ENCODE peak calls at places on chromosomes 4 and X, in seven cellular contexts. S, V, R, F, H, Z and M are unnamed samples.

GRCh38 chrX:34778961-34779360 is 121.9 kb upstream of the TMEM47 start:
- DNase-seq in Z (no peak), S (no peak), F (no peak), V (no peak), R (no peak), H (no peak), M (no peak)

GRCh38 chrX:45849261-45849660 is 648.6 kb upstream of the DIPK2B start:
- DNase-seq in V (no peak), Z (peak; percentile 61), S (no peak), F (peak; percentile 26), R (peak; percentile 14), H (no peak), M (no peak)

GRCh38 chr4:38111717-38112116 is 151.5 kb downstream of the PTTG2 start:
- DNase-seq in F (no peak), V (no peak), R (no peak), H (no peak), S (no peak), Z (no peak), M (no peak)

GRCh38 chrX:39451061-39451460 is 646.7 kb downstream of the BCOR start:
- DNase-seq in R (no peak), F (no peak), V (no peak), S (no peak), Z (no peak), H (no peak), M (no peak)

GRCh38 chrX:133921764-133922389 is 63.5 kb downstream of the GPC3 start:
- DNase-seq in S (no peak), H (peak; percentile 12), F (peak; percentile 16), Z (peak; percentile 19), R (peak; percentile 82), V (no peak), M (no peak)

GRCh38 chr4:7217039-7217438 is 24.7 kb downstream of the SORCS2 start:
- DNase-seq in S (no peak), V (no peak), R (no peak), Z (no peak), H (no peak), F (no peak), M (no peak)

GRCh38 chr4:94574616-94575015 is 122.9 kb downstream of the PDLIM5 start:
- DNase-seq in R (no peak), V (no peak), F (no peak), S (no peak), Z (no peak), H (no peak), M (no peak)

GRCh38 chr4:136650541-136651277 is 881.6 kb downstream of the PCDH18 start:
- DNase-seq in S (no peak), V (no peak), H (no peak), R (no peak), F (no peak), Z (peak; percentile 2), M (no peak)

GRCh38 chr4:26237916-26238315 is 82.9 kb upstream of the RBPJ start:
- DNase-seq in H (no peak), V (no peak), S (no peak), R (no peak), F (no peak), Z (no peak), M (no peak)

GRCh38 chr4:101987623-101988243 is 197.2 kb downstream of the BANK1 start:
- DNase-seq in F (no peak), H (no peak), S (no peak), Z (no peak), R (no peak), V (no peak), M (no peak)

GRCh38 chr4:123939621-123940020 is 543.0 kb downstream of the SPRY1 start:
- DNase-seq in V (no peak), S (no peak), Z (no peak), F (no peak), H (peak; percentile 5), R (no peak), M (no peak)

GRCh38 chr4:19164334-19164733 is 1087.4 kb upstream of the SLIT2 start:
- DNase-seq in Z (no peak), V (no peak), H (no peak), F (no peak), R (peak; percentile 6), S (no peak), M (no peak)

GRCh38 chrX:67787196-67787595 is 243.4 kb downstream of the AR start:
- DNase-seq in V (no peak), R (no peak), H (no peak), F (no peak), Z (no peak), S (no peak), M (no peak)

GRCh38 chr4:140122891-140123290 is 31.1 kb downstream of the MAML3 start:
- DNase-seq in S (no peak), Z (no peak), R (no peak), F (no peak), V (no peak), H (no peak), M (no peak)

GRCh38 chrX:12919051-12919450 is 12.6 kb downstream of the TLR8 start:
- DNase-seq in Z (no peak), H (no peak), S (peak; percentile 65), R (no peak), V (no peak), F (no peak), M (no peak)

GRCh38 chr4:82694892-82695291 is 103.7 kb downstream of the SCD5 start:
- DNase-seq in R (no peak), Z (no peak), F (no peak), S (no peak), H (no peak), V (no peak), M (no peak)

GRCh38 chr4:2886622-2887021 is 43.0 kb downstream of the ADD1 start:
- DNase-seq in R (no peak), S (no peak), F (peak; percentile 80), V (no peak), H (no peak), Z (no peak), M (no peak)

GRCh38 chr4:24065974-24066373 is 176.1 kb upstream of the PPARGC1A start:
- DNase-seq in H (no peak), R (no peak), V (no peak), F (no peak), S (no peak), Z (no peak), M (no peak)

GRCh38 chr4:27176400-27176799 is 315.8 kb downstream of the STIM2 start:
- DNase-seq in S (no peak), Z (peak; percentile 14), F (peak; percentile 1), H (no peak), V (no peak), R (peak; percentile 66), M (no peak)

GRCh38 chr4:59994118-59994517 is 1206.0 kb upstream of the ADGRL3 start:
- DNase-seq in H (no peak), Z (peak; percentile 2), R (no peak), F (no peak), S (no peak), V (no peak), M (no peak)
- TF ChIP-seq CTCF in H (no peak), Z (peak; percentile 27), R (peak; percentile 47), F (no peak), S (no peak), V (no peak), M (no peak)

GRCh38 chrX:153885968-153886903 is at the start of gene L1CAM:
- DNase-seq in Z (no peak), F (peak; percentile 85), S (no peak), H (no peak), R (peak; percentile 54), V (no peak), M (no peak)
- TF ChIP-seq POLR2AphosphoS5 in Z (no peak), F (no peak), S (no peak), H (peak; percentile 20), R (no peak), V (no peak), M (no peak)

DNA sequence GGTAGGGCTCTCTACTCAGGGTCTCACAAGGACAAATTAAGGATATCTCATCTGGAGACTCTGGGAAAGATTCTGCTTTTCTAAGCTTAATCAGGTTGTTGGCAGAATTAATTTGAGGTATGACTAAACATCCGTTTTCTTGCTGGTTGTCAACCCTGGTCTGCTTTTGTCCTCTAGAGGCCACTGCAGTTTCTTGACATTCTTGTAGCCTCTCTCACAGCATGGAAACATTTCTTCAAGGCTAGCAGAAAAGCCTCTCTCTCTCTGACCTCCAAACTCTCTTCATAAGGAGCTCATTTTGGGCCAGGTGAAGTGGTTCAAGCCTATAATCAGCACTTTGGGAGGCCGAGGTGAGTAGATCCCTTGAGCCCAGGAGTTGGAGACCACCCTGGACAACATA is 749.5 kb upstream of the PCDH7 start:
- DNase-seq in Z (no peak), V (no peak), R (peak; percentile 72), F (no peak), S (no peak), H (no peak), M (no peak)
- TF ChIP-seq CTCF in Z (no peak), V (no peak), R (peak; percentile 71), F (peak; percentile 37), S (no peak), H (peak; percentile 58), M (no peak)

GRCh38 chr4:184510431-184510830 is 36.1 kb upstream of the IRF2 start:
- DNase-seq in V (no peak), Z (no peak), F (no peak), S (peak; percentile 86), R (no peak), H (no peak), M (no peak)

GRCh38 chr4:184513802-184514120 is 39.4 kb upstream of the IRF2 start:
- DNase-seq in Z (no peak), V (no peak), R (no peak), S (no peak), F (no peak), H (no peak), M (no peak)

GRCh38 chr4:184515606-184516005 is 41.3 kb upstream of the IRF2 start:
- DNase-seq in V (no peak), H (no peak), S (no peak), R (no peak), F (no peak), Z (no peak), M (no peak)

GRCh38 chr4:184511156-184511555 is 36.8 kb upstream of the IRF2 start:
- DNase-seq in H (no peak), S (no peak), F (no peak), Z (no peak), V (no peak), R (no peak), M (no peak)

DNA sequence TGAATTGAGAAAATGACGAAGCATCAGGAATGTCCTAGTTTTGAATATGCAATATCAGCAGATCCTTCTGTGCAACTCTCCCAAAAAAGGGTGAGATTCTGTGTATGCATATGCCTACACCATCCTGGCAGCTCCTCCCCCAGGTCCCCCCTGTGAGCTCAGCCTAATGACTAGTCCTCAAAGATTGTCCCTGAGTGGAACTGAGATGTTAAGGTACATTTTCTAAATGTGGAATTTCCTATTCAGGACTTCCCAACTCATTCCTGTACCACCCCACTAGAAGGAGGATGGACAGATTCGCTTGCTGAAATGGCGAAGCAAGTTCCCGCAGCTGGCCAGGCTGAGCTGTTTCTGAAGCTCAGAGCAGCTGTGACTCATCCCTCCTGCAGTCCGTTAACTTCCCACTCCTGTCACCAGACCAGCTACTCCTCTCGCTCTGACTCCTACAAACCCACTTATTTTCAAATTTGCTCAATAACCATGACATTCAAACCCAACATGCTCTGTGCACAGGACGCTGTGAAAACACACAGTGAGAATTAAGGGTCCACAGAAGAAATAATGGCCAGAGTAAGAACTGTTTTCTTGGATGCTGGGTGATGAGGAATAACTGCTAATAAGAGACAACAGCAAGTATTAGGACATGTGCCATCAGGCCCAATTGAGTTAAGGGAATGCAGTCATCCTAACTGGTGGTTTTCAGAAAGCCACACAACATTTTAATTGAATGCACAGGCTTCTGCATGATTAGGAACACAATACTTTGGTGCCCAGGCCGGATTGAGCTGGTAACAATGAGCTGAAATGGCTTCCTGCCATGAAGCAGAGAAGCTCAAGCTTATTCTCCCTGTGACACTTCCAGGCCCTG is 40.0 kb upstream of the IRF2 start:
- DNase-seq in H (no peak), F (peak; percentile 35), R (no peak), S (peak; percentile 63), V (no peak), Z (no peak), M (peak; percentile 83)
- TF ChIP-seq POLR2AphosphoS5 in H (no peak), F (no peak), R (no peak), S (peak; percentile 47), V (no peak), Z (no peak), M (no peak)

GRCh38 chr4:16199132-16199531 is 27.1 kb downstream of the TAPT1 start:
- DNase-seq in F (peak; percentile 34), H (no peak), R (peak; percentile 49), Z (peak; percentile 15), S (no peak), V (no peak), M (no peak)
- TF ChIP-seq CTCF in F (peak; percentile 63), H (peak; percentile 30), R (peak; percentile 46), Z (peak; percentile 41), S (no peak), V (no peak), M (no peak)